ENCODE peak calls at places on chromosomes 2 and 18, in four cellular contexts. Q is tibial artery, H is lower lobe of right lung, R is cardiac muscle cell. B is an unnamed sample.

GRCh38 chr18:27599202-27599829 is 414.2 kb upstream of the CHST9 start:
- DNase-seq in Q (peak; percentile 29), H (no peak), R (peak; percentile 62), B (peak; percentile 18)

GRCh38 chr2:234954551-234954992 is 2.8 kb downstream of the SH3BP4 start:
- DNase-seq in Q (no peak), H (peak; percentile 39), R (peak; percentile 61), B (peak; percentile 75)

GRCh38 chr2:8622924-8623465 is 58.9 kb upstream of the ID2 start:
- DNase-seq in Q (no peak), H (peak; percentile 14), R (no peak), B (no peak)

GRCh38 chr18:55219059-55219458 is 259.8 kb upstream of the CCDC68 start:
- DNase-seq in Q (no peak), H (no peak), R (no peak), B (no peak)

GRCh38 chr2:231287696-231288095 is 89.3 kb downstream of the ARMC9 start:
- DNase-seq in Q (no peak), H (no peak), R (no peak), B (no peak)

GRCh38 chr18:27094621-27095020 is 90.5 kb downstream of the CHST9 start:
- DNase-seq in Q (no peak), H (no peak), R (no peak), B (no peak)

GRCh38 chr2:10137053-10137843 is 14.7 kb downstream of the RRM2 start:
- DNase-seq in Q (no peak), H (no peak), R (no peak), B (no peak)

GRCh38 chr2:188884051-188884450 is 90.1 kb upstream of the COL3A1 start:
- DNase-seq in Q (no peak), H (no peak), R (peak; percentile 55), B (no peak)

GRCh38 chr2:20368706-20369105 is 18.1 kb upstream of the PUM2 start:
- DNase-seq in Q (no peak), H (no peak), R (no peak), B (no peak)

GRCh38 chr2:38105911-38106310 is 30.0 kb upstream of the CYP1B1 start:
- DNase-seq in Q (no peak), H (no peak), R (no peak), B (no peak)

GRCh38 chr2:68190991-68191731 is 33.5 kb downstream of the PNO1 start:
- DNase-seq in Q (no peak), H (no peak), R (peak; percentile 56), B (no peak)

GRCh38 chr2:38394903-38395341 is 17.8 kb upstream of the ATL2 start:
- DNase-seq in Q (no peak), H (no peak), R (peak; percentile 31), B (peak; percentile 95)

GRCh38 chr18:79204889-79205807 is 136.0 kb downstream of the ATP9B start:
- DNase-seq in Q (no peak), H (no peak), R (no peak), B (no peak)

GRCh38 chr2:118269408-118270051 is 181.3 kb downstream of the INSIG2 start:
- DNase-seq in Q (no peak), H (peak; percentile 47), R (no peak), B (no peak)

GRCh38 chr2:190849774-190850173 is 30.8 kb upstream of the GLS start:
- DNase-seq in Q (no peak), H (no peak), R (peak; percentile 76), B (no peak)

GRCh38 chr2:212282596-212283330 is 255.8 kb downstream of the ERBB4 start:
- DNase-seq in Q (no peak), H (no peak), R (no peak), B (peak; percentile 63)

GRCh38 chr2:179702912-179703311 is 158.5 kb downstream of the ZNF385B start:
- DNase-seq in Q (no peak), H (no peak), R (no peak), B (no peak)

GRCh38 chr2:9010866-9011265 is 7.4 kb upstream of the MBOAT2 start:
- DNase-seq in Q (no peak), H (no peak), R (peak; percentile 86), B (no peak)

GRCh38 chr18:23357992-23358594 is 95.0 kb upstream of the RIOK3 start:
- DNase-seq in Q (peak; percentile 81), H (peak; percentile 46), R (peak; percentile 85), B (no peak)

GRCh38 chr2:69762513-69763494 is 20.9 kb downstream of the ANXA4 start:
- DNase-seq in Q (peak; percentile 37), H (no peak), R (peak; percentile 21), B (no peak)

GRCh38 chr2:16662440-16662839 is 3.2 kb downstream of the CYRIA start:
- DNase-seq in Q (peak; percentile 54), H (no peak), R (peak; percentile 49), B (no peak)

GRCh38 chr2:2581331-2582159 is 250.5 kb upstream of the MYT1L start:
- DNase-seq in Q (no peak), H (no peak), R (no peak), B (no peak)

GRCh38 chr18:63917831-63918230 is 10.1 kb downstream of the SERPINB10 start:
- DNase-seq in Q (no peak), H (no peak), R (peak; percentile 25), B (no peak)

GRCh38 chr2:19041773-19042172 is 316.6 kb downstream of the OSR1 start:
- DNase-seq in Q (no peak), H (no peak), R (peak; percentile 42), B (no peak)

GRCh38 chr2:120247851-120248250 is 4.8 kb upstream of the RALB start:
- DNase-seq in Q (no peak), H (no peak), R (no peak), B (no peak)

GRCh38 chr2:152910970-152911369 is 192.6 kb downstream of the ARL6IP6 start:
- DNase-seq in Q (no peak), H (no peak), R (no peak), B (no peak)

GRCh38 chr2:74471332-74472065 is 981 bp downstream of the MRPL53 start:
- DNase-seq in Q (no peak), H (no peak), R (peak; percentile 7), B (no peak)

GRCh38 chr18:48514786-48515185 is 24.0 kb upstream of the CTIF start:
- DNase-seq in Q (no peak), H (no peak), R (no peak), B (no peak)

GRCh38 chr18:12907258-12907925 is 23.4 kb upstream of the PTPN2 start:
- DNase-seq in Q (no peak), H (no peak), R (peak; percentile 60), B (no peak)

GRCh38 chr2:45380131-45380836 is 230.8 kb downstream of the SRBD1 start:
- DNase-seq in Q (no peak), H (no peak), R (no peak), B (no peak)

GRCh38 chr2:205752924-205753323 is 70.6 kb downstream of the NRP2 start:
- DNase-seq in Q (no peak), H (no peak), R (no peak), B (no peak)
- H3K4me1 ChIP-seq in Q (peaks cover 54% of the 10 kb centered on the region), H (peaks cover 12% of the 10 kb centered on the region), R (peaks cover 16% of the 10 kb centered on the region), B (peaks cover 12% of the 10 kb centered on the region)

DNA sequence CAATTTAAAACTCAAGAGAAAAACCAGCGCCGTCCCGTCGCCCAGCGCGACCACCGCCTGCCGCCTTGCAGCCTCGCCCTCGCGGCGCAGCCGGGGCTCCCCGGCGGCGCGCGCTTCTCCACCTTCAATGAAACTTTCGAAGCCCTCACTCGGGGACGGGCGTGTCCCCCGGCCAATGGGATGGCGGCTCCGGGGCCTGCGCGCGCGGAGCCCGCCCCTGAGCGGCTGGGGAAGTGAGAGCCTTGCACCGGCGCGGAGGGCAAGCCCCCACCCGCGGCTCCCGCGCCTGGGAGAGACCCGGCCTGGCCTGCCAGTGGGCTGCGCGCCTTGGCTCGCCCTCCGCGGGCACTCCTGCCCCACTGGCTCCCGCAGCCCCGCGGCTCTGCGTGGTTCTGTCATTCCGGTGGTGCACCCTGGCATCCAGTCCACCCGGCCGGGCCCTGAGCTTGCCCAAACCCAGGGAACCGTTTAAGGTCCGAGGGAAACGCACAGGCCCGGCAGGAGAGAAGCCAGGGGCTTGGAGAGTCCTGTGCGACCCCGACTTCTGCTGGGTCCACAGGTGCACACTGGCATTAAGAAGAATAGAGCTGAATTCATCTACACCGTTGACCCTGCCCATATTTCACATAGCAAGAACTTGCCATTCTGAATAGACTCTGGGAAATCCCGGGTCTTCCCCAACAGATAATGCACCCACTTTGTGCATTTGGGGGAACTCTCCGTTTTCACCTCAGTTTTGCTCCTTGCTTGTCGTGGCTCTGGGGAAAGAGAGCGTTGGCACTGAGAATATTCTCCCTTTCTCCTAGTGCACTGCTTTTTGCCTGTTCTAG is at the start of gene PIEZO2:
- DNase-seq in Q (peak; percentile 38), H (peak; percentile 55), R (peak; percentile 88), B (no peak)
- H3K4me3 ChIP-seq in Q (peak within 1 kb of the TSS; percentile 50), H (peak within 1 kb of the TSS; percentile 52), R (peak within 1 kb of the TSS; percentile 33), B (no peak within 1 kb of the TSS)

GRCh38 chr2:177038772-177039484 is 173.7 kb upstream of the HNRNPA3 start:
- DNase-seq in Q (no peak), H (no peak), R (no peak), B (no peak)
- H3K27me3 ChIP-seq in Q (peaks cover 11% of the 10 kb centered on the region), H (no peaks in the 10 kb centered on the region), R (peaks cover 2% of the 10 kb centered on the region), B (peaks cover 5% of the 10 kb centered on the region)

GRCh38 chr18:7633171-7633570 is 66.1 kb downstream of the PTPRM start:
- DNase-seq in Q (no peak), H (no peak), R (no peak), B (no peak)

GRCh38 chr18:7629416-7629815 is 62.3 kb downstream of the PTPRM start:
- DNase-seq in Q (no peak), H (no peak), R (no peak), B (no peak)

GRCh38 chr18:7630731-7631442 is 63.8 kb downstream of the PTPRM start:
- DNase-seq in Q (no peak), H (no peak), R (no peak), B (no peak)

GRCh38 chr18:7635948-7636347 is 68.8 kb downstream of the PTPRM start:
- DNase-seq in Q (no peak), H (no peak), R (no peak), B (no peak)

GRCh38 chr18:7632152-7633098 is 65.3 kb downstream of the PTPRM start:
- DNase-seq in Q (no peak), H (no peak), R (no peak), B (no peak)
- H3K4me1 ChIP-seq in Q (peaks cover 18% of the 10 kb centered on the region), H (peaks cover 14% of the 10 kb centered on the region), R (peaks cover 20% of the 10 kb centered on the region), B (no peaks in the 10 kb centered on the region)